ENCODE peak calls at places on chromosomes 11 and 22, in seven cellular contexts. I, V, B, W, S, K and N are unnamed samples.

GRCh38 chr22:29799217-29799680 is 32.1 kb downstream of the UQCR10 start:
- DNase-seq in I (peak), V (peak), B (peak), W (peak), S (peak), K (peak), N (peak)

GRCh38 chr11:75350743-75351540 is 519 bp downstream of the ARRB1 start:
- DNase-seq in I (peak), V (peak), B (peak), W (peak), S (peak), K (peak), N (peak)

GRCh38 chr11:102323542-102324261 is 6.4 kb downstream of the BIRC3 start:
- DNase-seq in I (peak), V (no peak), B (no peak), W (no peak), S (no peak), K (no peak), N (no peak)

GRCh38 chr11:73577496-73577917 is 20.4 kb downstream of the FAM168A start:
- DNase-seq in I (peak), V (no peak), B (no peak), W (no peak), S (no peak), K (no peak), N (no peak)

GRCh38 chr22:39627865-39628562 is 57.5 kb downstream of the CACNA1I start:
- DNase-seq in I (no peak), V (no peak), B (no peak), W (no peak), S (no peak), K (no peak), N (no peak)

GRCh38 chr22:27985323-27986275 is 66.5 kb upstream of the PITPNB start:
- DNase-seq in I (no peak), V (no peak), B (no peak), W (no peak), S (peak), K (peak), N (no peak)

GRCh38 chr11:29318134-29318845 is 698.5 kb downstream of the KCNA4 start:
- DNase-seq in I (peak), V (no peak), B (no peak), W (no peak), S (no peak), K (no peak), N (no peak)

GRCh38 chr11:107898270-107898669 is 30.0 kb upstream of the RAB39A start:
- DNase-seq in I (peak), V (no peak), B (no peak), W (no peak), S (no peak), K (no peak), N (no peak)

GRCh38 chr11:27397619-27398412 is 34.8 kb upstream of the CCDC34 start:
- DNase-seq in I (no peak), V (no peak), B (no peak), W (no peak), S (no peak), K (no peak), N (no peak)

GRCh38 chr11:16921019-16921418 is 93.2 kb downstream of the PLEKHA7 start:
- DNase-seq in I (no peak), V (no peak), B (no peak), W (no peak), S (no peak), K (no peak), N (no peak)

GRCh38 chr11:16920559-16920958 is 93.7 kb downstream of the PLEKHA7 start:
- DNase-seq in I (no peak), V (no peak), B (no peak), W (no peak), S (no peak), K (no peak), N (no peak)

GRCh38 chr11:16912607-16913006 is 101.6 kb downstream of the PLEKHA7 start:
- DNase-seq in I (no peak), V (peak), B (no peak), W (no peak), S (peak), K (no peak), N (no peak)

GRCh38 chr11:16917941-16918340 is 96.3 kb downstream of the PLEKHA7 start:
- DNase-seq in I (no peak), V (no peak), B (no peak), W (no peak), S (no peak), K (no peak), N (no peak)
- H3K4me3 ChIP-seq in I (no peak), V (no peak), B (no peak), W (no peak), S (no peak), K (no peak), N (no peak)

DNA sequence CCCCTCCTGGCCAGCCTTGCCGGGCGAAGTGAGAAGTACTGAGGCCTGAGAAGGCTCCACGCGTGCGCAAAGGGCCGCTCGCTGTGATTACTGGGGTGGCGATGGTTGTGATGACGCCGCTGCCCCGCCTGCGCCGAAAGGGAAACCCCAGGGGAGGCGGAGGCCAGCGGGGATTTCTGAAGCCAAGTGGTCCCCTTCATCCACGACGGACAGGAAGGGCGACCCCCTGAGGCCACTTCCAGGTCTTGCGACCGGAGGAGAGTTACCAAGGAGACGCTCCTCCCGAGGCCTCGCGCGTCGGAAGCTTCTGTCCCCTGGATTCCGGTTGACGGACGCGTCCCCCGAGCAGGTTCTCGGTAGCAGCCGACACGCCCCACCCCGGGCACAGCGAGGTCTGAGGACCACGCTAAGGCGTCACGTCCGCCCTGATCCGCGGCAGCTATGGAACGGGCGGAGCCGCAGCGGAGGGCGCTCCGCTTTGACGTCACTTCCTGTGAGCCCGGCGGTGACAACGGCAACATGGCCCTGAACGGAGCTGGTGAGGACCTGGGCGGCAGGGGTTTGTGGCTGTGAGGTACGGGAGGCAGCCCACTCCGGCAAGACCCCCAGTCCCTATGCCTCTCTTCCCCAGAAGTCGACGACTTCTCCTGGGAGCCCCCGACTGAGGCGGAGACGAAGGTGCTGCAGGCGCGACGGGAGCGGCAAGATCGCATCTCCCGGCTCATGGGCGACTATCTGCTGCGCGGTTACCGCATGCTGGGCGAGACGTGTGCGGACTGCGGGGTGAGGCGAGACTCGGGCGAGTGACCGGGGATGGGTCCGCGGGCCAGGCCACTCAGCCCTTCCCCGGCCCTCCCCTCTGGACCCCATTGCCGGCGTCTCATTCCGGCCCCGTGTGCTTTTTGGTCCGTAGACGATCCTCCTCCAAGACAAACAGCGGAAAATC is at the start of gene ZNRD2:
- DNase-seq in I (peak), V (peak), B (peak), W (peak), S (peak), K (peak), N (peak)
- TF ChIP-seq POLR2A in I (peak), V (peak), B (peak), W (peak), S (no peak), K (peak), N (peak)

GRCh38 chr22:22166941-22167713 is 77.5 kb upstream of the VPREB1 start:
- DNase-seq in I (no peak), V (no peak), B (no peak), W (no peak), S (no peak), K (no peak), N (no peak)

GRCh38 chr22:22167791-22168189 is 76.8 kb upstream of the VPREB1 start:
- DNase-seq in I (no peak), V (no peak), B (peak), W (no peak), S (no peak), K (no peak), N (no peak)

GRCh38 chr22:22169923-22170322 is 74.7 kb upstream of the VPREB1 start:
- DNase-seq in I (no peak), V (no peak), B (no peak), W (no peak), S (no peak), K (no peak), N (no peak)

GRCh38 chr22:22168190-22168940 is 76.2 kb upstream of the VPREB1 start:
- DNase-seq in I (peak), V (peak), B (no peak), W (no peak), S (no peak), K (no peak), N (no peak)

GRCh38 chr22:22168941-22169867 is 75.4 kb upstream of the VPREB1 start:
- DNase-seq in I (no peak), V (no peak), B (no peak), W (no peak), S (no peak), K (no peak), N (no peak)
- H3K4me3 ChIP-seq in I (no peak), V (no peak), B (no peak), W (no peak), S (no peak), K (no peak), N (peak)

GRCh38 chr22:50701076-50701419 is 28.4 kb downstream of the SHANK3 start:
- DNase-seq in I (no peak), V (no peak), B (no peak), W (peak), S (no peak), K (peak), N (no peak)

GRCh38 chr22:50699001-50699753 is 26.6 kb downstream of the SHANK3 start:
- DNase-seq in I (no peak), V (no peak), B (peak), W (peak), S (no peak), K (peak), N (no peak)

GRCh38 chr22:50701428-50702154 is 29.0 kb downstream of the SHANK3 start:
- DNase-seq in I (no peak), V (no peak), B (no peak), W (peak), S (no peak), K (peak), N (no peak)

GRCh38 chr22:50699754-50700386 is 27.2 kb downstream of the SHANK3 start:
- DNase-seq in I (no peak), V (no peak), B (peak), W (peak), S (no peak), K (peak), N (no peak)

DNA sequence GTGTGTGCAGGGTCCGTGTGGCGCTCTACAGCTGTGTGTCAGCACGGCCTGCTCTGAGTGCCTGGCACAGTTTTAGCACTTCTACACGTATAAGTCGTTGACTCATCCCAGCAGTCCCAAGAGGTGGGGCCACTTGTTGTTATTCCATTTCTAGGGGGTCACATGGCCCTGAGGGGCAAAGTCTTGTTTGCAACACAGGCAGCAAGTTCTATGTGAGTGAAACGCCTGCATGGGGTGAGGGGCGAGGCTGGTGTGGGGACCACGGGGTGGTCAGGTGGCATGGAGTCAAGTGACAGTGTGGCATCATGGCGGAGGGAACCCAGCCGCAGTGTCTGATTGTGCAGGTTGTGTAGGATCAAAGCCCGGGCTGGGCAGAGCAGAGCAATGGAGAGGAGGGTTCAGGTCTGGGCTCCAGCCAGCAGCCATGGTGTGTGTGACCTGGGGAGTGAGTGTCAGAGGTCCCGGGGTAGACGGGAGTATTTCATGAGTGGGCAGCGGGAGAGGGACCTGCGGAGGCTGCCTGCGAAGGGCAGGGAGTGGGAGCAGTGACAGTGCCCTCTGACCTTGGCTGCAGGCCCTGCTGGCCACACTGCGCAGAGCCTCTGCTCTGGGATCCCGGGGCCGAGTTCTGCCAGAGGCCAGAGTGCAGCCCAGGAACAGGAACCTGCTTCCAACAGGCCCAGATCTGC is 27.9 kb downstream of the SHANK3 start:
- DNase-seq in I (no peak), V (no peak), B (peak), W (peak), S (no peak), K (peak), N (no peak)
- TF ChIP-seq POLR2A in I (no peak), V (no peak), B (no peak), W (no peak), S (no peak), K (no peak), N (no peak)

GRCh38 chr11:128507936-128508335 is 79.4 kb downstream of the ETS1 start:
- DNase-seq in I (no peak), V (no peak), B (no peak), W (no peak), S (no peak), K (no peak), N (no peak)
- H3K4me3 ChIP-seq in I (no peak), V (no peak), B (peak), W (peak), S (no peak), K (peak), N (no peak)

DNA sequence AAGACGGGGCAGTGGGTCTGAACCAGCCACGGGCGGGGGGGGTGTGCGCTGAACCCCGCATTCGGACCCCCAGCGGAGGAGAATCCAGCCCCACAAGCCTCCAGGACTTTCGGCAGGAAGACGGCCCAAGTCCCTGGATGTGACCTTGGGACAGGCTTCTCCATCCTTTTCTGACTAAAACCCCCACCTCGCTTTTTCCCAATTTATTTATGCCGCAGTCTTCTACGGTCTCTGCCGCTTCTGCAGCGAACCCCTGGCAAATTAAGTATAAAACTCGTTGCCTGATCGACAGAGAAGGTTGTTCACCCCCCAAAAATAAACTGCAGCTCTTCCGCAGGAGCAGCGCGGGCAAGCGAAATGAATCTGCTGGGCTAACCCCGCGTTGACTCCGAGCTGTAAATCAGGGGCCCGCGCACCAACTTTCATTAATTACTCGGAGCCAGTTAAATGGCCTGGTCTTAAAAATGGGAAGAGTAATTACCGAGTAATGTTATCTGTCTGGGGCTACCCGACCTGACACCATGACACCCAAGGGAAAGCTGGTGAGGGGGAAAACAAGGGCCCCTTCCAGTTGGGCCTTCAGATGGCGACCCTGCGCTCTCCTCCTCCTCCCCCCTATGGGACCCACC is 6.6 kb downstream of the WT1 start:
- DNase-seq in I (no peak), V (no peak), B (no peak), W (no peak), S (no peak), K (no peak), N (peak)
- TF ChIP-seq POLR2A in I (no peak), V (no peak), B (no peak), W (no peak), S (no peak), K (no peak), N (no peak)

DNA sequence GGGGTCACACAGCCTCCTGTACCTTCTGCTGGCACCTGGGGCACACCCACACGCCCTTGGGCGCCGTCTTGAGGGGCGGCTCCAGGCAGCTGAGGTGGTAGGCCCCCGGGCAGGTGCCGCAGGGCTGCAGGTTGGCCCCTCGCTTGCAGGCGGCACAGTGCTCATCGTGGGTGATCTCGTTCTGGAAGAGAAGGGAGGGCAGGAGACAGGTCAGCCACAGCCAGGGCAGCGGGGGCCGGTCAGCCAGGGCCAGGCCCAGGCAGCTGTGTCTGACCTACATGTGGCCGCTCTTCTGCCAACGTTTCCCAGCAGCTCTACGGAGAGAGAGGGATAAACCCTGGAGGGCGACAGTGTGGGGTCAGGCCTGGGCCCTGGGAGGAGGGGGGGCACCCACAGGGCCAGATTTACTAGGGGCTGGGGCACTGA is 121.9 kb downstream of the PHF21B start:
- DNase-seq in I (no peak), V (no peak), B (peak), W (no peak), S (no peak), K (no peak), N (no peak)
- H3K4me3 ChIP-seq in I (no peak), V (no peak), B (no peak), W (no peak), S (no peak), K (no peak), N (no peak)

DNA sequence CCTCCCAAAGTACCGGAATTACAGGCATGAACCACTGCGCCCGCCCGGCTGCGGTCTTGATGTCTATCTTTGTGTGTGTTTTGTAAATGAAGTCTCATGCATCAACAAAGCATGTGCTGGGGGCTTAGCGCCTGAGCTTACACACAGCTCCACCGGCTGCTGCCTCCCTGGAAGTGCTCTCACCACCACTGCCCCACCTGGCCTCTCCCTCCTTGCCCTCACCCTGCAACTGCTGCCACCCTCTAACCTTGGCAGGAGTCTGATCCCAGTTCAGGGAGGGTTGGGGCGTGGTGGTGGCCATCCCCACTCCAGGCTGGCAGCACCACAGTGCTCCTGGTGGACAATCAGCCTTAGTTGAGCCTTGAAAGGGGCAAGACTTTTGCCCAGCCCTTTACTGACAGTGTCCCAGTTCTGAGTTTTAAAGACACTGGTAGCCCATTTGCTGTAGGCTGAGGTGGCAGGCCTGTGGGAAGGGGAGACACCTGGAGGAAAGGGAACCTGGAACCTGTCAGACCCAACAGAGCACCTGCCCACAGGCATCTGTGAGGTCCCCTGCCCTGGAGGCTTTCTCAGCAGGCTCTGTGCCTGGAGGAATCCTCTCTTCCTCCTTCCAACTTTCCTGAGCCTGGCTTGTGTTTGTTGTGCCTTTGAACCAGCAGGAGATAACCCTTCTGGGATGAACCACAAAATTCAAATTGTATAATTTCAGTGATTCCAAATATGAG is 42.4 kb upstream of the WEE1 start:
- DNase-seq in I (no peak), V (no peak), B (no peak), W (no peak), S (no peak), K (no peak), N (no peak)
- TF ChIP-seq POLR2A in I (no peak), V (no peak), B (no peak), W (no peak), S (no peak), K (no peak), N (no peak)